ENCODE peak calls at places on chromosome 9, in eight cellular contexts. One of them, this sample, is unnamed. For H3K27me3, the result is how much of the 10 kb centered on the place peaks cover.

GRCh38 chr9:19230356-19231125 is at the start of gene DENND4C:
- DNase-seq in stomach: peak
- DNase-seq in breast epithelium: peak
- DNase-seq in transverse colon: peak
- DNase-seq in endothelial cell of umbilical vein: peak
- DNase-seq in esophagus muscularis mucosa: peak
- DNase-seq in HCT116: peak
- DNase-seq in prostate gland: peak
- DNase-seq in this sample: peak

GRCh38 chr9:83060557-83060956 is 2.4 kb downstream of the RASEF start:
- DNase-seq in stomach: peak
- DNase-seq in breast epithelium: no peak
- DNase-seq in transverse colon: no peak
- DNase-seq in endothelial cell of umbilical vein: no peak
- DNase-seq in esophagus muscularis mucosa: no peak
- DNase-seq in HCT116: no peak
- DNase-seq in prostate gland: no peak
- DNase-seq in this sample: no peak

GRCh38 chr9:130051855-130052254 is 1.9 kb upstream of the GPR107 start:
- DNase-seq in stomach: no peak
- DNase-seq in breast epithelium: peak
- DNase-seq in transverse colon: no peak
- DNase-seq in endothelial cell of umbilical vein: no peak
- DNase-seq in esophagus muscularis mucosa: no peak
- DNase-seq in HCT116: no peak
- DNase-seq in prostate gland: peak
- DNase-seq in this sample: no peak

GRCh38 chr9:105205787-105206511 is 38.5 kb upstream of the SLC44A1 start:
- DNase-seq in stomach: peak
- DNase-seq in breast epithelium: peak
- DNase-seq in transverse colon: peak
- DNase-seq in endothelial cell of umbilical vein: no peak
- DNase-seq in esophagus muscularis mucosa: no peak
- DNase-seq in HCT116: no peak
- DNase-seq in prostate gland: no peak
- DNase-seq in this sample: peak

GRCh38 chr9:73270967-73271722 is 119.5 kb downstream of the ANXA1 start:
- DNase-seq in stomach: no peak
- DNase-seq in breast epithelium: no peak
- DNase-seq in transverse colon: no peak
- DNase-seq in endothelial cell of umbilical vein: peak
- DNase-seq in esophagus muscularis mucosa: no peak
- DNase-seq in HCT116: peak
- DNase-seq in prostate gland: no peak
- DNase-seq in this sample: no peak

GRCh38 chr9:109640232-109641078 is 139.5 kb upstream of the PALM2AKAP2 start:
- DNase-seq in stomach: peak
- DNase-seq in breast epithelium: no peak
- DNase-seq in transverse colon: peak
- DNase-seq in endothelial cell of umbilical vein: no peak
- DNase-seq in esophagus muscularis mucosa: no peak
- DNase-seq in HCT116: no peak
- DNase-seq in prostate gland: peak
- DNase-seq in this sample: peak

GRCh38 chr9:77131411-77131810 is 45.9 kb upstream of the VPS13A start:
- DNase-seq in stomach: no peak
- DNase-seq in breast epithelium: no peak
- DNase-seq in transverse colon: no peak
- DNase-seq in endothelial cell of umbilical vein: no peak
- DNase-seq in esophagus muscularis mucosa: no peak
- DNase-seq in HCT116: no peak
- DNase-seq in prostate gland: no peak
- DNase-seq in this sample: no peak

GRCh38 chr9:74942801-74943200 is 9.9 kb downstream of the C9orf40 start:
- DNase-seq in stomach: no peak
- DNase-seq in breast epithelium: no peak
- DNase-seq in transverse colon: no peak
- DNase-seq in endothelial cell of umbilical vein: peak
- DNase-seq in esophagus muscularis mucosa: no peak
- DNase-seq in HCT116: no peak
- DNase-seq in prostate gland: no peak
- DNase-seq in this sample: no peak

GRCh38 chr9:85483214-85483613 is 258.5 kb downstream of the AGTPBP1 start:
- DNase-seq in stomach: no peak
- DNase-seq in breast epithelium: no peak
- DNase-seq in transverse colon: no peak
- DNase-seq in endothelial cell of umbilical vein: no peak
- DNase-seq in esophagus muscularis mucosa: no peak
- DNase-seq in HCT116: peak
- DNase-seq in prostate gland: no peak
- DNase-seq in this sample: no peak

GRCh38 chr9:70411141-70411929 is 3.1 kb downstream of the KLF9 start:
- DNase-seq in stomach: peak
- DNase-seq in breast epithelium: peak
- DNase-seq in transverse colon: peak
- DNase-seq in endothelial cell of umbilical vein: peak
- DNase-seq in esophagus muscularis mucosa: peak
- DNase-seq in HCT116: no peak
- DNase-seq in prostate gland: peak
- DNase-seq in this sample: peak

GRCh38 chr9:128877852-128878251 is 3.9 kb downstream of the KYAT1 start:
- DNase-seq in stomach: no peak
- DNase-seq in breast epithelium: no peak
- DNase-seq in transverse colon: no peak
- DNase-seq in endothelial cell of umbilical vein: no peak
- DNase-seq in esophagus muscularis mucosa: no peak
- DNase-seq in HCT116: no peak
- DNase-seq in prostate gland: no peak
- DNase-seq in this sample: no peak

GRCh38 chr9:1721219-1721618 is 293.9 kb upstream of the SMARCA2 start:
- DNase-seq in stomach: no peak
- DNase-seq in breast epithelium: no peak
- DNase-seq in transverse colon: no peak
- DNase-seq in endothelial cell of umbilical vein: no peak
- DNase-seq in esophagus muscularis mucosa: no peak
- DNase-seq in HCT116: no peak
- DNase-seq in prostate gland: no peak
- DNase-seq in this sample: no peak

GRCh38 chr9:70229579-70229978 is 29.2 kb upstream of the SMC5 start:
- DNase-seq in stomach: no peak
- DNase-seq in breast epithelium: no peak
- DNase-seq in transverse colon: no peak
- DNase-seq in endothelial cell of umbilical vein: peak
- DNase-seq in esophagus muscularis mucosa: no peak
- DNase-seq in HCT116: peak
- DNase-seq in prostate gland: no peak
- DNase-seq in this sample: no peak

GRCh38 chr9:96460877-96461276 is 10.9 kb downstream of the HABP4 start:
- DNase-seq in stomach: no peak
- DNase-seq in breast epithelium: no peak
- DNase-seq in transverse colon: no peak
- DNase-seq in endothelial cell of umbilical vein: no peak
- DNase-seq in esophagus muscularis mucosa: no peak
- DNase-seq in HCT116: no peak
- DNase-seq in prostate gland: no peak
- DNase-seq in this sample: no peak

GRCh38 chr9:114227288-114228033 is 72.1 kb downstream of the COL27A1 start:
- DNase-seq in stomach: no peak
- DNase-seq in breast epithelium: no peak
- DNase-seq in transverse colon: no peak
- DNase-seq in endothelial cell of umbilical vein: no peak
- DNase-seq in esophagus muscularis mucosa: no peak
- DNase-seq in HCT116: no peak
- DNase-seq in prostate gland: no peak
- DNase-seq in this sample: no peak

GRCh38 chr9:114280636-114281315 is 42.1 kb upstream of the ORM1 start:
- DNase-seq in stomach: no peak
- DNase-seq in breast epithelium: no peak
- DNase-seq in transverse colon: no peak
- DNase-seq in endothelial cell of umbilical vein: no peak
- DNase-seq in esophagus muscularis mucosa: no peak
- DNase-seq in HCT116: no peak
- DNase-seq in prostate gland: no peak
- DNase-seq in this sample: peak

GRCh38 chr9:93143830-93144530 is 9.9 kb upstream of the NINJ1 start:
- DNase-seq in stomach: no peak
- DNase-seq in breast epithelium: peak
- DNase-seq in transverse colon: peak
- DNase-seq in endothelial cell of umbilical vein: no peak
- DNase-seq in esophagus muscularis mucosa: no peak
- DNase-seq in HCT116: no peak
- DNase-seq in prostate gland: peak
- DNase-seq in this sample: no peak

GRCh38 chr9:99962685-99963261 is 56.3 kb downstream of the STX17 start:
- DNase-seq in stomach: no peak
- DNase-seq in breast epithelium: no peak
- DNase-seq in transverse colon: no peak
- DNase-seq in endothelial cell of umbilical vein: no peak
- DNase-seq in esophagus muscularis mucosa: no peak
- DNase-seq in HCT116: no peak
- DNase-seq in prostate gland: no peak
- DNase-seq in this sample: no peak

GRCh38 chr9:129491486-129491855 is 129.4 kb downstream of the C9orf50 start:
- DNase-seq in stomach: peak
- DNase-seq in breast epithelium: peak
- DNase-seq in transverse colon: peak
- DNase-seq in endothelial cell of umbilical vein: peak
- DNase-seq in esophagus muscularis mucosa: no peak
- DNase-seq in HCT116: no peak
- DNase-seq in prostate gland: no peak
- DNase-seq in this sample: peak

DNA sequence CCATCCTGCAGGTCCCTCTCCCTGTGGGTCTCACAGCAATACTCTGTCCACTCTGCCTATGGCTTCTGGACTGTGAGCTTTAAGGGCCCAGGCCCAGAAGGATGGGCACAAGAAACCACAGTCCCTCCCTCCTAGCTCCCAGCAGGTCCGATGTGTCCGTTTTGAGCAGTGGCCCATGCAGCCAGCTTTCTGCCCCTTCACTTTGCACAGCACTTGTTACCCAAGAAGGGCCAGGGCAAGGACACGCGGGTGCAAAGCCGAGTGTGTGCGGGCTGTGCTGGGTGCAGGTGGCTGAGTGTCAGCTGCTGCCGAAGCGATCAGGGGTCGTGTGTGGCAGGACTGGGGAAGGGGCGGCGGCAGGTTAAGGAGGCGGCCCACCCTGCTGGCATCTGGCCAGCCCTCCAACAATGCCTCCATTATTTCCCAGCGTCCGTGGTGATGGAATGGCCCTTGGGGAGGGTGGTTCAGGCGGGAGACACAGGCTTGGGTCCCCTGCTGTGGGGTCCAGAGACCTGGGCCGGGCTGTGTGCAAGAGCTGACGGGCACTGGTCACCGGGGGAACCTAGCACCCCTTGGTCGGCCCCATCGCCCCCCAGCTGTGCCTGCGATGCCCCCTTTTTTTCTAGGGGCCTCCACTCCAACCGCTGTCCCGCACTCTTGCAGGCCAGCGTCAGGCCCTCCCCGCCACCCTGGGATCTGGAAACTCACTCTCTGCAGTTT is 682 bp downstream of the LHX3 start:
- DNase-seq in stomach: no peak
- DNase-seq in breast epithelium: no peak
- DNase-seq in transverse colon: no peak
- DNase-seq in endothelial cell of umbilical vein: no peak
- DNase-seq in esophagus muscularis mucosa: no peak
- DNase-seq in HCT116: no peak
- DNase-seq in prostate gland: no peak
- DNase-seq in this sample: no peak
- H3K27me3 ChIP-seq in stomach: under half
- H3K27me3 ChIP-seq in breast epithelium: half or more
- H3K27me3 ChIP-seq in transverse colon: half or more
- H3K27me3 ChIP-seq in endothelial cell of umbilical vein: half or more
- H3K27me3 ChIP-seq in esophagus muscularis mucosa: half or more
- H3K27me3 ChIP-seq in HCT116: under half
- H3K27me3 ChIP-seq in prostate gland: half or more
- H3K27me3 ChIP-seq in this sample: half or more

GRCh38 chr9:111895996-111896941 is at the start of gene UGCG:
- DNase-seq in stomach: peak
- DNase-seq in breast epithelium: peak
- DNase-seq in transverse colon: peak
- DNase-seq in endothelial cell of umbilical vein: peak
- DNase-seq in esophagus muscularis mucosa: peak
- DNase-seq in HCT116: peak
- DNase-seq in prostate gland: peak
- DNase-seq in this sample: peak
- TF ChIP-seq POLR2A in stomach: no peak
- TF ChIP-seq POLR2A in breast epithelium: peak
- TF ChIP-seq POLR2A in transverse colon: peak
- TF ChIP-seq POLR2A in endothelial cell of umbilical vein: peak
- TF ChIP-seq POLR2A in esophagus muscularis mucosa: peak
- TF ChIP-seq POLR2A in HCT116: peak
- TF ChIP-seq POLR2A in prostate gland: peak
- TF ChIP-seq POLR2A in this sample: peak

GRCh38 chr9:133948138-133948537 is 44.0 kb downstream of the VAV2 start:
- DNase-seq in stomach: no peak
- DNase-seq in breast epithelium: no peak
- DNase-seq in transverse colon: no peak
- DNase-seq in endothelial cell of umbilical vein: peak
- DNase-seq in esophagus muscularis mucosa: no peak
- DNase-seq in HCT116: no peak
- DNase-seq in prostate gland: no peak
- DNase-seq in this sample: peak
- TF ChIP-seq POLR2AphosphoS5 in stomach: no peak
- TF ChIP-seq POLR2AphosphoS5 in breast epithelium: no peak
- TF ChIP-seq POLR2AphosphoS5 in transverse colon: no peak
- TF ChIP-seq POLR2AphosphoS5 in endothelial cell of umbilical vein: no peak
- TF ChIP-seq POLR2AphosphoS5 in esophagus muscularis mucosa: no peak
- TF ChIP-seq POLR2AphosphoS5 in HCT116: no peak
- TF ChIP-seq POLR2AphosphoS5 in prostate gland: no peak
- TF ChIP-seq POLR2AphosphoS5 in this sample: no peak

GRCh38 chr9:124001865-124002525 is 9.6 kb upstream of the LHX2 start:
- DNase-seq in stomach: no peak
- DNase-seq in breast epithelium: no peak
- DNase-seq in transverse colon: no peak
- DNase-seq in endothelial cell of umbilical vein: no peak
- DNase-seq in esophagus muscularis mucosa: no peak
- DNase-seq in HCT116: no peak
- DNase-seq in prostate gland: no peak
- DNase-seq in this sample: no peak

GRCh38 chr9:124000161-124000783 is 11.3 kb upstream of the LHX2 start:
- DNase-seq in stomach: no peak
- DNase-seq in breast epithelium: no peak
- DNase-seq in transverse colon: no peak
- DNase-seq in endothelial cell of umbilical vein: no peak
- DNase-seq in esophagus muscularis mucosa: no peak
- DNase-seq in HCT116: no peak
- DNase-seq in prostate gland: no peak
- DNase-seq in this sample: no peak

GRCh38 chr9:123999668-124000067 is 11.9 kb upstream of the LHX2 start:
- DNase-seq in stomach: no peak
- DNase-seq in breast epithelium: no peak
- DNase-seq in transverse colon: no peak
- DNase-seq in endothelial cell of umbilical vein: no peak
- DNase-seq in esophagus muscularis mucosa: no peak
- DNase-seq in HCT116: no peak
- DNase-seq in prostate gland: no peak
- DNase-seq in this sample: no peak

GRCh38 chr9:124001445-124001799 is 10.1 kb upstream of the LHX2 start:
- DNase-seq in stomach: no peak
- DNase-seq in breast epithelium: no peak
- DNase-seq in transverse colon: no peak
- DNase-seq in endothelial cell of umbilical vein: no peak
- DNase-seq in esophagus muscularis mucosa: no peak
- DNase-seq in HCT116: no peak
- DNase-seq in prostate gland: no peak
- DNase-seq in this sample: no peak

GRCh38 chr9:124000784-124001444 is 10.7 kb upstream of the LHX2 start:
- DNase-seq in stomach: no peak
- DNase-seq in breast epithelium: no peak
- DNase-seq in transverse colon: no peak
- DNase-seq in endothelial cell of umbilical vein: no peak
- DNase-seq in esophagus muscularis mucosa: no peak
- DNase-seq in HCT116: no peak
- DNase-seq in prostate gland: no peak
- DNase-seq in this sample: no peak
- H3K27me3 ChIP-seq in stomach: under half
- H3K27me3 ChIP-seq in breast epithelium: half or more
- H3K27me3 ChIP-seq in transverse colon: half or more
- H3K27me3 ChIP-seq in endothelial cell of umbilical vein: half or more
- H3K27me3 ChIP-seq in esophagus muscularis mucosa: half or more
- H3K27me3 ChIP-seq in HCT116: half or more
- H3K27me3 ChIP-seq in prostate gland: under half
- H3K27me3 ChIP-seq in this sample: half or more

This sample was measured in sigmoid colon.